ENCODE peak calls at places on chromosomes 13 and 19, in ten cellular contexts. One of them, this sample, is unnamed.

GRCh38 chr19:8641908-8642547 is 11.6 kb downstream of the NFILZ start:
- DNase-seq in activated CD4-positive, CD25-positive, alpha-beta regulatory T cell: no peak
- DNase-seq in tibial nerve: peak
- DNase-seq in EL: peak
- DNase-seq in right cardiac atrium: no peak
- DNase-seq in left ventricle myocardium inferior: no peak
- DNase-seq in CD8-positive, alpha-beta memory T cell: no peak
- DNase-seq in activated T-cell treated with anti-CD3 and anti-CD28 coated beads for 1 hour: no peak
- DNase-seq in OCI-M1: peak
- DNase-seq in NCI-H345: no peak
- DNase-seq in this sample: no peak

GRCh38 chr13:37453246-37453645 is 145.3 kb downstream of the POSTN start:
- DNase-seq in activated CD4-positive, CD25-positive, alpha-beta regulatory T cell: no peak
- DNase-seq in tibial nerve: no peak
- DNase-seq in EL: peak
- DNase-seq in right cardiac atrium: no peak
- DNase-seq in left ventricle myocardium inferior: no peak
- DNase-seq in CD8-positive, alpha-beta memory T cell: no peak
- DNase-seq in activated T-cell treated with anti-CD3 and anti-CD28 coated beads for 1 hour: no peak
- DNase-seq in OCI-M1: no peak
- DNase-seq in NCI-H345: no peak
- DNase-seq in this sample: no peak

GRCh38 chr19:3398114-3398899 is 31.9 kb downstream of the NFIC start:
- DNase-seq in activated CD4-positive, CD25-positive, alpha-beta regulatory T cell: no peak
- DNase-seq in tibial nerve: peak
- DNase-seq in EL: no peak
- DNase-seq in right cardiac atrium: peak
- DNase-seq in left ventricle myocardium inferior: peak
- DNase-seq in CD8-positive, alpha-beta memory T cell: no peak
- DNase-seq in activated T-cell treated with anti-CD3 and anti-CD28 coated beads for 1 hour: no peak
- DNase-seq in OCI-M1: no peak
- DNase-seq in NCI-H345: no peak
- DNase-seq in this sample: no peak

GRCh38 chr19:38869160-38869835 is 8.8 kb downstream of the RINL start:
- DNase-seq in activated CD4-positive, CD25-positive, alpha-beta regulatory T cell: no peak
- DNase-seq in tibial nerve: no peak
- DNase-seq in EL: no peak
- DNase-seq in right cardiac atrium: no peak
- DNase-seq in left ventricle myocardium inferior: no peak
- DNase-seq in CD8-positive, alpha-beta memory T cell: no peak
- DNase-seq in activated T-cell treated with anti-CD3 and anti-CD28 coated beads for 1 hour: no peak
- DNase-seq in OCI-M1: no peak
- DNase-seq in NCI-H345: no peak
- DNase-seq in this sample: no peak

GRCh38 chr13:112635323-112635722 is 47.4 kb upstream of the TUBGCP3 start:
- DNase-seq in activated CD4-positive, CD25-positive, alpha-beta regulatory T cell: no peak
- DNase-seq in tibial nerve: no peak
- DNase-seq in EL: no peak
- DNase-seq in right cardiac atrium: no peak
- DNase-seq in left ventricle myocardium inferior: no peak
- DNase-seq in CD8-positive, alpha-beta memory T cell: no peak
- DNase-seq in activated T-cell treated with anti-CD3 and anti-CD28 coated beads for 1 hour: no peak
- DNase-seq in OCI-M1: no peak
- DNase-seq in NCI-H345: no peak
- DNase-seq in this sample: no peak

GRCh38 chr13:61900033-61900432 is 484.4 kb upstream of the PCDH20 start:
- DNase-seq in activated CD4-positive, CD25-positive, alpha-beta regulatory T cell: no peak
- DNase-seq in tibial nerve: no peak
- DNase-seq in EL: no peak
- DNase-seq in right cardiac atrium: no peak
- DNase-seq in left ventricle myocardium inferior: no peak
- DNase-seq in CD8-positive, alpha-beta memory T cell: no peak
- DNase-seq in activated T-cell treated with anti-CD3 and anti-CD28 coated beads for 1 hour: no peak
- DNase-seq in OCI-M1: no peak
- DNase-seq in NCI-H345: no peak
- DNase-seq in this sample: no peak

GRCh38 chr19:49488863-49489537 is 1.6 kb downstream of the RPL13A start:
- DNase-seq in activated CD4-positive, CD25-positive, alpha-beta regulatory T cell: no peak
- DNase-seq in tibial nerve: no peak
- DNase-seq in EL: peak
- DNase-seq in right cardiac atrium: no peak
- DNase-seq in left ventricle myocardium inferior: no peak
- DNase-seq in CD8-positive, alpha-beta memory T cell: no peak
- DNase-seq in activated T-cell treated with anti-CD3 and anti-CD28 coated beads for 1 hour: no peak
- DNase-seq in OCI-M1: no peak
- DNase-seq in NCI-H345: no peak
- DNase-seq in this sample: no peak

GRCh38 chr19:46678110-46678732 is 17.2 kb upstream of the DACT3 start:
- DNase-seq in activated CD4-positive, CD25-positive, alpha-beta regulatory T cell: peak
- DNase-seq in tibial nerve: no peak
- DNase-seq in EL: peak
- DNase-seq in right cardiac atrium: peak
- DNase-seq in left ventricle myocardium inferior: no peak
- DNase-seq in CD8-positive, alpha-beta memory T cell: peak
- DNase-seq in activated T-cell treated with anti-CD3 and anti-CD28 coated beads for 1 hour: peak
- DNase-seq in OCI-M1: no peak
- DNase-seq in NCI-H345: no peak
- DNase-seq in this sample: no peak

GRCh38 chr13:27263438-27263837 is 7.2 kb upstream of the RASL11A start:
- DNase-seq in activated CD4-positive, CD25-positive, alpha-beta regulatory T cell: no peak
- DNase-seq in tibial nerve: no peak
- DNase-seq in EL: no peak
- DNase-seq in right cardiac atrium: no peak
- DNase-seq in left ventricle myocardium inferior: no peak
- DNase-seq in CD8-positive, alpha-beta memory T cell: no peak
- DNase-seq in activated T-cell treated with anti-CD3 and anti-CD28 coated beads for 1 hour: no peak
- DNase-seq in OCI-M1: no peak
- DNase-seq in NCI-H345: no peak
- DNase-seq in this sample: no peak

GRCh38 chr13:52348983-52349780 is 56.8 kb downstream of the THSD1 start:
- DNase-seq in activated CD4-positive, CD25-positive, alpha-beta regulatory T cell: no peak
- DNase-seq in tibial nerve: no peak
- DNase-seq in EL: peak
- DNase-seq in right cardiac atrium: no peak
- DNase-seq in left ventricle myocardium inferior: no peak
- DNase-seq in CD8-positive, alpha-beta memory T cell: no peak
- DNase-seq in activated T-cell treated with anti-CD3 and anti-CD28 coated beads for 1 hour: no peak
- DNase-seq in OCI-M1: no peak
- DNase-seq in NCI-H345: no peak
- DNase-seq in this sample: no peak

GRCh38 chr19:1645299-1645698 is 7.1 kb downstream of the TCF3 start:
- DNase-seq in activated CD4-positive, CD25-positive, alpha-beta regulatory T cell: no peak
- DNase-seq in tibial nerve: no peak
- DNase-seq in EL: no peak
- DNase-seq in right cardiac atrium: no peak
- DNase-seq in left ventricle myocardium inferior: no peak
- DNase-seq in CD8-positive, alpha-beta memory T cell: no peak
- DNase-seq in activated T-cell treated with anti-CD3 and anti-CD28 coated beads for 1 hour: no peak
- DNase-seq in OCI-M1: no peak
- DNase-seq in NCI-H345: no peak
- DNase-seq in this sample: no peak

GRCh38 chr13:74129500-74130144 is 4.6 kb downstream of the KLF12 start:
- DNase-seq in activated CD4-positive, CD25-positive, alpha-beta regulatory T cell: no peak
- DNase-seq in tibial nerve: no peak
- DNase-seq in EL: peak
- DNase-seq in right cardiac atrium: no peak
- DNase-seq in left ventricle myocardium inferior: peak
- DNase-seq in CD8-positive, alpha-beta memory T cell: peak
- DNase-seq in activated T-cell treated with anti-CD3 and anti-CD28 coated beads for 1 hour: no peak
- DNase-seq in OCI-M1: peak
- DNase-seq in NCI-H345: no peak
- DNase-seq in this sample: no peak

This sample was measured in NCI-H2107.